ENCODE peak calls at places on chromosomes 5 and 9, in six cellular contexts. A, S, H, R, N and Y are unnamed samples.

GRCh38 chr9:15961217-15961616 is 408.4 kb downstream of the CCDC171 start:
- DNase-seq in A (no peak), S (no peak), H (no peak), N (no peak), R (no peak), Y (no peak)

GRCh38 chr9:77455312-77455927 is 192.7 kb downstream of the GNA14 start:
- DNase-seq in N (no peak), S (peak), R (peak), H (no peak), A (no peak), Y (peak)

GRCh38 chr9:108535526-108535925 is 320.3 kb downstream of the ACTL7B start:
- DNase-seq in N (no peak), H (peak), A (no peak), S (peak), R (peak), Y (no peak)

GRCh38 chr9:31519011-31519410 is 865.4 kb upstream of the ACO1 start:
- DNase-seq in R (no peak), H (no peak), A (no peak), N (no peak), S (no peak), Y (no peak)

GRCh38 chr9:34686231-34686630 is 4.8 kb downstream of the CCL19 start:
- DNase-seq in N (no peak), A (no peak), S (no peak), H (no peak), R (no peak), Y (no peak)

GRCh38 chr5:134638760-134639201 is 6.2 kb upstream of the SAR1B start:
- DNase-seq in R (no peak), S (peak), H (no peak), N (no peak), A (no peak), Y (no peak)

GRCh38 chr5:179833056-179833708 is 12.5 kb downstream of the SQSTM1 start:
- DNase-seq in N (peak), R (no peak), H (no peak), A (no peak), S (no peak), Y (no peak)

GRCh38 chr5:109685916-109686315 is 3.8 kb upstream of the MAN2A1 start:
- DNase-seq in N (no peak), H (no peak), R (no peak), A (no peak), S (no peak), Y (no peak)

GRCh38 chr5:122259995-122260394 is 52.0 kb upstream of the SNCAIP start:
- DNase-seq in N (peak), H (no peak), A (peak), S (no peak), R (no peak), Y (peak)

GRCh38 chr5:8394965-8395364 is 526.0 kb downstream of the MTRR start:
- DNase-seq in N (no peak), S (no peak), A (no peak), H (no peak), R (no peak), Y (peak)

GRCh38 chr9:111056554-111056953 is 18.3 kb upstream of the LPAR1 start:
- DNase-seq in A (peak), H (peak), N (no peak), R (no peak), S (no peak), Y (no peak)

GRCh38 chr9:35967042-35967441 is 9.1 kb upstream of the OR2S2 start:
- DNase-seq in S (no peak), N (no peak), R (no peak), H (no peak), A (no peak), Y (no peak)

GRCh38 chr5:166349036-166349435 is 1942.4 kb upstream of the WWC1 start:
- DNase-seq in A (no peak), N (no peak), H (no peak), R (no peak), S (no peak), Y (peak)

GRCh38 chr5:109922396-109922995 is 232.8 kb downstream of the MAN2A1 start:
- DNase-seq in A (no peak), R (no peak), N (no peak), S (no peak), H (no peak), Y (no peak)

GRCh38 chr5:106397700-106398099 is 1273.0 kb downstream of the EFNA5 start:
- DNase-seq in S (no peak), A (peak), H (no peak), R (no peak), N (no peak), Y (peak)

GRCh38 chr5:53331463-53331862 is 149.0 kb upstream of the FST start:
- DNase-seq in N (no peak), A (peak), H (no peak), R (no peak), S (no peak), Y (no peak)

GRCh38 chr9:26551971-26552370 is 340.6 kb downstream of the CAAP1 start:
- DNase-seq in H (no peak), R (no peak), N (no peak), A (no peak), S (no peak), Y (no peak)

GRCh38 chr5:130280528-130281217 is 376.4 kb downstream of the CHSY3 start:
- DNase-seq in A (no peak), H (no peak), N (no peak), R (no peak), S (no peak), Y (no peak)

GRCh38 chr5:149041242-149041641 is 21.6 kb downstream of the SH3TC2 start:
- DNase-seq in N (no peak), H (no peak), S (no peak), R (no peak), A (no peak), Y (no peak)

GRCh38 chr9:111926421-111926875 is 29.8 kb downstream of the UGCG start:
- DNase-seq in H (no peak), R (no peak), N (peak), S (peak), A (peak), Y (no peak)

GRCh38 chr9:105144076-105144475 is 100.4 kb upstream of the SLC44A1 start:
- DNase-seq in A (no peak), R (no peak), H (no peak), S (no peak), N (no peak), Y (no peak)

GRCh38 chr5:126446498-126447224 is 23.5 kb downstream of the GRAMD2B start:
- DNase-seq in H (no peak), S (peak), A (peak), N (no peak), R (no peak), Y (peak)

GRCh38 chr5:89396262-89396975 is 513.4 kb upstream of the MEF2C start:
- DNase-seq in N (no peak), H (no peak), A (no peak), R (no peak), S (no peak), Y (no peak)

GRCh38 chr5:101915559-101915958 is 380.5 kb downstream of the SLCO4C1 start:
- DNase-seq in A (peak), H (no peak), N (no peak), R (peak), S (no peak), Y (peak)

GRCh38 chr9:83070257-83070656 is 7.3 kb upstream of the RASEF start:
- DNase-seq in A (peak), N (no peak), R (no peak), H (no peak), S (no peak), Y (no peak)

GRCh38 chr5:175230299-175230698 is 213.7 kb downstream of the DRD1 start:
- DNase-seq in A (no peak), N (no peak), S (no peak), R (no peak), H (no peak), Y (no peak)

GRCh38 chr5:97162045-97162444 is 19.6 kb upstream of the LIX1 start:
- DNase-seq in N (no peak), H (peak), A (peak), R (peak), S (peak), Y (peak)

GRCh38 chr5:143386725-143387124 is 16.8 kb downstream of the NR3C1 start:
- DNase-seq in N (no peak), S (no peak), A (peak), H (no peak), R (no peak), Y (no peak)

GRCh38 chr5:891117-891836 is 1.3 kb downstream of the BRD9 start:
- DNase-seq in S (peak), A (no peak), H (peak), N (no peak), R (peak), Y (no peak)

GRCh38 chr5:141874262-141874964 is 3.8 kb downstream of the PCDH1 start:
- DNase-seq in H (peak), N (no peak), S (peak), A (no peak), R (no peak), Y (peak)

GRCh38 chr9:8437878-8438277 is 638.3 kb upstream of the DMAC1 start:
- DNase-seq in N (no peak), A (no peak), R (no peak), H (peak), S (no peak), Y (peak)

GRCh38 chr5:59039296-59040006 is 456.6 kb downstream of the RAB3C start:
- DNase-seq in H (peak), R (no peak), S (peak), A (peak), N (peak), Y (peak)

GRCh38 chr5:22560115-22560514 is 293.0 kb downstream of the CDH12 start:
- DNase-seq in A (peak), S (no peak), R (no peak), N (no peak), H (no peak), Y (peak)

GRCh38 chr9:130467371-130467770 is 22.6 kb downstream of the ASS1 start:
- DNase-seq in R (no peak), N (no peak), S (no peak), A (no peak), H (no peak), Y (no peak)

DNA sequence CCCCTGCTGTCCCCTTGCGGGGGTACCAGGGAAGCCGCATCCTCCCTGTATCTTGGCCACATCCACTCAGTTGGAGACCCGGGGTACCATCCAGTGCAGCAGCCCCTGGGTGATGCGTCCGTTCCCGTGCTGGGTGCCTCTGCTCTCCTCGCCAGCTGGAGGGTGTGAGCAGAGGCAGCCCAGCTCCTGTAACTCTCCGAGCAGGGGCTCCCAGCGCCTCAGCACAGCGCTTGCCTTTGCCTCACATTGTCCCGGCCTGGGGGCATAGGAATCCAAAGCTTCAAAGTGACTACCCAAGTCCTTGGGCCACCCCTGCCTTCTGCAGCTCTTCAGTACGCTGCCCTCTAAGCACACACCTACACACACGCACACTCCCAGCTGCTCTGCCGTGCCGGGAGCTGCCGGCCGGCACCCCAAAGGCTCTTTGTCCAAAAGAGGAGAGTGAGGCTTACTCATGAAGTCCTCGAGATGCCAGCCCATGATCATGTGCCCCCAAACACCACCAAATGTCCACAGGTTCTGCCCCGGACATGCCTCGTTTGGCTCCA is 733 bp downstream of the ANGPTL2 start:
- DNase-seq in A (peak), H (peak), S (no peak), R (no peak), N (no peak), Y (no peak)
- H3K4me3 ChIP-seq in A (peak), H (peak), S (peak), R (no peak), N (peak), Y (peak)

DNA sequence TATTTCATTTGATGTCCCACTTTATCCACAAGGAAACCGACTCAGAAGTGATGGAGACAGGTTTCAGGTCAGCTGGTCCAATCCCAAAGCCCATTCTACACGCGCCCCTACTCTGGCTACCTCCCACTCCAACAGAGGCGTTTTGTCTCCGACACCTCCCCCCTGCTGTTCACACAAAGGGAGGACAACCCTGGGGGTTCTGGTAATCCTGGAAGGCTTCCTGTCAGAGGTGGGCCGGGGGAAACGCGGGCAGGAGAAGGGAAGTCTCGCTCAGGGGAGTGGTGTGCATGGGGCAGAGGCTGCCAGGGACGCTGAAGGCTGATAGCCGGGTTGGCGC is 39.7 kb upstream of the GABRP start:
- DNase-seq in A (no peak), H (no peak), S (no peak), R (no peak), N (no peak), Y (no peak)
- H3K4me3 ChIP-seq in A (no peak), H (no peak), S (no peak), R (peak), N (no peak), Y (no peak)

GRCh38 chr5:71454913-71455312 is 538 bp upstream of the BDP1 start:
- DNase-seq in R (no peak), N (peak), S (no peak), H (no peak), A (no peak), Y (peak)
- H3K4me3 ChIP-seq in R (peak), N (peak), S (peak), H (peak), A (peak), Y (no peak)

GRCh38 chr9:136329636-136330405 is 2.5 kb downstream of the GPSM1 start:
- DNase-seq in S (no peak), N (peak), H (no peak), A (no peak), R (no peak), Y (no peak)
- H3K4me3 ChIP-seq in S (no peak), N (no peak), H (no peak), A (no peak), R (no peak), Y (no peak)